ENCODE peak calls at places on chromosomes 11 and 22, in six cellular contexts. One of them, this sample, is unnamed.

GRCh38 chr11:45860348-45860747 is 13.1 kb downstream of the CRY2 start:
- DNase-seq in OCI-LY7: no peak
- DNase-seq in IMR-90: no peak
- DNase-seq in lower lobe of right lung: no peak
- DNase-seq in mucosa of descending colon: no peak
- DNase-seq in pancreas: no peak
- DNase-seq in this sample: no peak

GRCh38 chr22:29331213-29331612 is 15.7 kb upstream of the RASL10A start:
- DNase-seq in lower lobe of right lung: no peak
- DNase-seq in IMR-90: no peak
- DNase-seq in OCI-LY7: no peak
- DNase-seq in pancreas: no peak
- DNase-seq in mucosa of descending colon: no peak
- DNase-seq in this sample: no peak

GRCh38 chr11:83540112-83540675 is 254.0 kb upstream of the CCDC90B start:
- DNase-seq in IMR-90: peak; percentile 65
- DNase-seq in OCI-LY7: no peak
- DNase-seq in lower lobe of right lung: no peak
- DNase-seq in mucosa of descending colon: no peak
- DNase-seq in pancreas: no peak
- DNase-seq in this sample: no peak

GRCh38 chr11:2102132-2102882 is 36.9 kb downstream of the IGF2 start:
- DNase-seq in mucosa of descending colon: no peak
- DNase-seq in OCI-LY7: no peak
- DNase-seq in pancreas: no peak
- DNase-seq in IMR-90: no peak
- DNase-seq in lower lobe of right lung: peak; percentile 46
- DNase-seq in this sample: peak; percentile 60

GRCh38 chr11:26186389-26186788 is 145.5 kb upstream of the ANO3 start:
- DNase-seq in IMR-90: no peak
- DNase-seq in lower lobe of right lung: no peak
- DNase-seq in OCI-LY7: no peak
- DNase-seq in pancreas: no peak
- DNase-seq in mucosa of descending colon: no peak
- DNase-seq in this sample: no peak

GRCh38 chr11:59187587-59187986 is 15.7 kb downstream of the DTX4 start:
- DNase-seq in mucosa of descending colon: peak; percentile 70
- DNase-seq in lower lobe of right lung: peak; percentile 72
- DNase-seq in OCI-LY7: no peak
- DNase-seq in pancreas: no peak
- DNase-seq in IMR-90: peak; percentile 54
- DNase-seq in this sample: peak; percentile 69

GRCh38 chr22:17064498-17065100 is 20.2 kb upstream of the IL17RA start:
- DNase-seq in pancreas: no peak
- DNase-seq in OCI-LY7: no peak
- DNase-seq in mucosa of descending colon: no peak
- DNase-seq in lower lobe of right lung: no peak
- DNase-seq in IMR-90: no peak
- DNase-seq in this sample: no peak

GRCh38 chr22:31103899-31104694 is 3.3 kb downstream of the SELENOM start:
- DNase-seq in IMR-90: no peak
- DNase-seq in pancreas: no peak
- DNase-seq in lower lobe of right lung: no peak
- DNase-seq in mucosa of descending colon: peak; percentile 46
- DNase-seq in OCI-LY7: no peak
- DNase-seq in this sample: no peak

GRCh38 chr11:92969293-92969633 is 188 bp upstream of the MTNR1B start:
- DNase-seq in mucosa of descending colon: no peak
- DNase-seq in pancreas: no peak
- DNase-seq in OCI-LY7: no peak
- DNase-seq in IMR-90: no peak
- DNase-seq in lower lobe of right lung: no peak
- DNase-seq in this sample: no peak

GRCh38 chr11:32487270-32487669 is 51.9 kb upstream of the WT1 start:
- DNase-seq in lower lobe of right lung: no peak
- DNase-seq in pancreas: no peak
- DNase-seq in IMR-90: no peak
- DNase-seq in OCI-LY7: no peak
- DNase-seq in mucosa of descending colon: no peak
- DNase-seq in this sample: no peak

GRCh38 chr11:111582163-111582562 is 20.1 kb upstream of the SIK2 start:
- DNase-seq in lower lobe of right lung: no peak
- DNase-seq in IMR-90: no peak
- DNase-seq in pancreas: no peak
- DNase-seq in OCI-LY7: peak; percentile 22
- DNase-seq in mucosa of descending colon: no peak
- DNase-seq in this sample: no peak

GRCh38 chr11:118870396-118871343 is 13.0 kb upstream of the CXCR5 start:
- DNase-seq in mucosa of descending colon: no peak
- DNase-seq in lower lobe of right lung: no peak
- DNase-seq in IMR-90: peak; percentile 13
- DNase-seq in OCI-LY7: peak; percentile 90
- DNase-seq in pancreas: peak; percentile 38
- DNase-seq in this sample: peak; percentile 30

GRCh38 chr11:72738199-72739141 is 13.7 kb downstream of the ARAP1 start:
- DNase-seq in lower lobe of right lung: peak; percentile 88
- DNase-seq in pancreas: no peak
- DNase-seq in IMR-90: peak; percentile 33
- DNase-seq in OCI-LY7: peak; percentile 90
- DNase-seq in mucosa of descending colon: no peak
- DNase-seq in this sample: no peak

GRCh38 chr11:67439321-67440228 is 2.1 kb upstream of the PTPRCAP start:
- DNase-seq in OCI-LY7: no peak
- DNase-seq in IMR-90: no peak
- DNase-seq in mucosa of descending colon: peak; percentile 67
- DNase-seq in lower lobe of right lung: no peak
- DNase-seq in pancreas: no peak
- DNase-seq in this sample: peak; percentile 61

GRCh38 chr22:38214248-38215056 is 12.7 kb downstream of the MAFF start:
- DNase-seq in OCI-LY7: peak; percentile 84
- DNase-seq in mucosa of descending colon: peak; percentile 87
- DNase-seq in lower lobe of right lung: peak; percentile 83
- DNase-seq in pancreas: peak; percentile 57
- DNase-seq in IMR-90: peak; percentile 49
- DNase-seq in this sample: peak; percentile 77

GRCh38 chr22:44881624-44882023 is 128.2 kb downstream of the PHF21B start:
- DNase-seq in IMR-90: no peak
- DNase-seq in OCI-LY7: no peak
- DNase-seq in lower lobe of right lung: no peak
- DNase-seq in mucosa of descending colon: no peak
- DNase-seq in pancreas: no peak
- DNase-seq in this sample: no peak

GRCh38 chr11:11628651-11629050 is 6.8 kb upstream of the GALNT18 start:
- DNase-seq in pancreas: no peak
- DNase-seq in IMR-90: no peak
- DNase-seq in lower lobe of right lung: no peak
- DNase-seq in mucosa of descending colon: no peak
- DNase-seq in OCI-LY7: no peak
- DNase-seq in this sample: no peak

GRCh38 chr11:34356576-34356917 is 1.3 kb downstream of the ABTB2 start:
- DNase-seq in lower lobe of right lung: no peak
- DNase-seq in pancreas: no peak
- DNase-seq in OCI-LY7: no peak
- DNase-seq in IMR-90: peak; percentile 33
- DNase-seq in mucosa of descending colon: no peak
- DNase-seq in this sample: no peak

GRCh38 chr11:10488581-10489443 is 33.7 kb downstream of the AMPD3 start:
- DNase-seq in pancreas: no peak
- DNase-seq in IMR-90: no peak
- DNase-seq in mucosa of descending colon: peak; percentile 82
- DNase-seq in OCI-LY7: peak; percentile 4
- DNase-seq in lower lobe of right lung: no peak
- DNase-seq in this sample: peak; percentile 82

GRCh38 chr11:98110030-98110429 is 910.7 kb upstream of the CNTN5 start:
- DNase-seq in pancreas: no peak
- DNase-seq in OCI-LY7: no peak
- DNase-seq in IMR-90: no peak
- DNase-seq in mucosa of descending colon: no peak
- DNase-seq in lower lobe of right lung: no peak
- DNase-seq in this sample: no peak
- H3K9me3 ChIP-seq in pancreas: no peaks in the 10 kb centered on the region
- H3K9me3 ChIP-seq in OCI-LY7: no peaks in the 10 kb centered on the region
- H3K9me3 ChIP-seq in IMR-90: no peaks in the 10 kb centered on the region
- H3K9me3 ChIP-seq in mucosa of descending colon: peaks cover 23% of the 10 kb centered on the region
- H3K9me3 ChIP-seq in lower lobe of right lung: no peaks in the 10 kb centered on the region
- H3K9me3 ChIP-seq in this sample: no peaks in the 10 kb centered on the region

DNA sequence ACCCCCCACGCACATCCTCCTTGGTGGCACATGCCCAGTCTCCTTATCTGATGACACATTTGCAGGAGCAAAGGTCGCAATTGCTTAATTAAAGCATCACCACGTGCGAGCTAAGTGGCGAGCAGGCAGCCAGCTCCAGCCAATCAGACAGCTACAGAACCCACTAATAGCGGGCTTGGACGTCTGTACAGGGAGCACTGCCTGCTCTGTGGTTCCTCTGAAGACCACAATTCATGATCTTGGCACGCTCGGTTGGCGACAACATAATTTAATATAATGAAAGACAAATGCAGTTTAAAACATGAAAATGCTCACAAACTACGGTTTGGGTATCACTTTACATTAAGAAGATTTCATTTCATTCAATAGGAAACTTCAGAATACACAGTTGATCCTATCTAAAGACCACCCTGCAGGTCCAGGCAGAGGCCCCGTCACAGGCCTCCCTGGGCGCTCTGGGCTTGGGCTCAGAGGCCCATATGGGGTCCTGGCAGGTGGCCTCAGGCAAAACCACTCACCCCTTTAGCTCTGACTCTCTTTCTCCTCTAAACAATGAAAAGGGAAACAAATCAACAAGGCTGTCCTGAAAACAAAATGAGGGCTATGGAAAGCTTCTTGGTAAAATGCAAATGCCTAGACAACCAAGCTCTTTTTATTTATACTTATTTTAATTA is 10.4 kb downstream of the PACSIN2 start:
- DNase-seq in mucosa of descending colon: peak; percentile 59
- DNase-seq in OCI-LY7: no peak
- DNase-seq in IMR-90: no peak
- DNase-seq in lower lobe of right lung: peak; percentile 59
- DNase-seq in pancreas: no peak
- DNase-seq in this sample: peak; percentile 67
- H3K4me1 ChIP-seq in mucosa of descending colon: peaks cover 64% of the 10 kb centered on the region
- H3K4me1 ChIP-seq in OCI-LY7: peaks cover 22% of the 10 kb centered on the region
- H3K4me1 ChIP-seq in IMR-90: peaks cover 49% of the 10 kb centered on the region
- H3K4me1 ChIP-seq in lower lobe of right lung: peaks cover 91% of the 10 kb centered on the region
- H3K4me1 ChIP-seq in pancreas: peaks cover 85% of the 10 kb centered on the region
- H3K4me1 ChIP-seq in this sample: peaks cover 40% of the 10 kb centered on the region

DNA sequence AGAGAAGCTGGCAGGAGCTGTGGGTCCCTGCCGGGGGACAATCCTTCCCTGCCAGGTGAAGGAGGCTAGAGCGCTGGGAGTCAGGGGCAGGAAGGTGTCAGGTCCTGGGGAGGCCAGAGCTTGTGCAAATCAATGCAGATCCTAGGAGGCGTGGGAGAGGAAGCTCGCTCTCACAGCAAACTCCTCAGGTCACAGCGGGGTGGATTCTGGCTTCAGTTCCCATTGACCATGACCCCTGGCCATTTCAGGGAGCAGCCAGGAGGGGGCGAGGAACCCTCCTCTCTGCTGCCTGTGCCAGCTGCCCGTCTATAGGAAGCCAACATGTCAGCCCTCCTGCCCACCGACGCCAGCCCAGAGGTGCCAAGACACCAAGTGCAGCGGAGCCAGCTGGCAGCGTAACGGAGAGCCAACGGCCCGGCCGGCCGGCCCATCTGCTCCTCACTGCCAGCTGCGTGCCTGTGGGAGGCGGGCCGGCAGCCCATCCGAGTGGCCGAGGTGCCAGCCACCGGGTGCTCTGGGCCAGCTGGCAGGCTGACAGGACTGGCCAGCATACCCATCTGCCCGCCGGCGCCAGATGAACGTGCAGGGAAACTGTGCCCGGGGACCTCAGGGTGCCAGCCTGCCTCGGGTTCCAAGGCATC is 374.9 kb downstream of the MIAT start:
- DNase-seq in lower lobe of right lung: no peak
- DNase-seq in OCI-LY7: no peak
- DNase-seq in mucosa of descending colon: no peak
- DNase-seq in IMR-90: no peak
- DNase-seq in pancreas: peak; percentile 47
- DNase-seq in this sample: no peak
- TF ChIP-seq CTCF in lower lobe of right lung: no peak
- TF ChIP-seq CTCF in OCI-LY7: peak; percentile 16
- TF ChIP-seq CTCF in mucosa of descending colon: no peak
- TF ChIP-seq CTCF in IMR-90: no peak
- TF ChIP-seq CTCF in pancreas: no peak
- TF ChIP-seq CTCF in this sample: no peak

GRCh38 chr11:55826919-55827318 is at the start of gene OR5L2:
- DNase-seq in IMR-90: no peak
- DNase-seq in pancreas: no peak
- DNase-seq in OCI-LY7: no peak
- DNase-seq in mucosa of descending colon: no peak
- DNase-seq in lower lobe of right lung: no peak
- DNase-seq in this sample: no peak
- H3K9me3 ChIP-seq in IMR-90: peaks cover 8% of the 10 kb centered on the region
- H3K9me3 ChIP-seq in pancreas: no peaks in the 10 kb centered on the region
- H3K9me3 ChIP-seq in OCI-LY7: no peaks in the 10 kb centered on the region
- H3K9me3 ChIP-seq in mucosa of descending colon: no peaks in the 10 kb centered on the region
- H3K9me3 ChIP-seq in lower lobe of right lung: no peaks in the 10 kb centered on the region
- H3K9me3 ChIP-seq in this sample: no peaks in the 10 kb centered on the region

DNA sequence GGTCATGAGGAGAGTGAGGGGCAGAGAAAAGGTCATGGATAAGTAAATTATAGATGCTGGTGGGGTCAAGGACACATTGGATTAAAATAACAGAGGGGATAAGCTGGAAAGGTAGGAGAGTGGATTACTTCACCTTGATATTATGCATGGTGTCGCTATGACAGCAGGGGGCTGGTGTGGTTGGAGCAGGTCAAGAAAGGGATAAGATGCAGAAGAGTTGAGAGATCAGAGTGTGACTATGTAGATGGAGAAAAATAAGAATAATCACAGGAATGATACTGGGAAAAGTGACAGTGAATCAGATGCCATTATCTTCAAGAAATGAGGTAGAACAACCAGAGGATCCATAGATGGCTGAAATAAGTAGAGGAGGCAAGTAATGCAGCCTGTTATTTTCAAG is 29.4 kb upstream of the AMOTL1 start:
- DNase-seq in IMR-90: no peak
- DNase-seq in lower lobe of right lung: no peak
- DNase-seq in mucosa of descending colon: no peak
- DNase-seq in OCI-LY7: no peak
- DNase-seq in pancreas: no peak
- DNase-seq in this sample: no peak
- H3K4me1 ChIP-seq in IMR-90: peaks cover 11% of the 10 kb centered on the region
- H3K4me1 ChIP-seq in lower lobe of right lung: peaks cover 13% of the 10 kb centered on the region
- H3K4me1 ChIP-seq in mucosa of descending colon: no peaks in the 10 kb centered on the region
- H3K4me1 ChIP-seq in OCI-LY7: no peaks in the 10 kb centered on the region
- H3K4me1 ChIP-seq in pancreas: peaks cover 3% of the 10 kb centered on the region
- H3K4me1 ChIP-seq in this sample: no peaks in the 10 kb centered on the region

GRCh38 chr11:15913261-15913660 is 443.1 kb downstream of the SOX6 start:
- DNase-seq in IMR-90: no peak
- DNase-seq in mucosa of descending colon: no peak
- DNase-seq in OCI-LY7: no peak
- DNase-seq in pancreas: no peak
- DNase-seq in lower lobe of right lung: no peak
- DNase-seq in this sample: no peak
- TF ChIP-seq CTCF in IMR-90: peak; percentile 26
- TF ChIP-seq CTCF in mucosa of descending colon: no peak
- TF ChIP-seq CTCF in OCI-LY7: no peak
- TF ChIP-seq CTCF in pancreas: no peak
- TF ChIP-seq CTCF in lower lobe of right lung: no peak
- TF ChIP-seq CTCF in this sample: no peak